ENCODE peak calls at places on chromosomes 12 and 14, in six cellular contexts. One of them, this sample, is unnamed.

GRCh38 chr12:107983871-107984480 is 145.1 kb upstream of the WSCD2 start:
- DNase-seq in ovary: no peak
- DNase-seq in psoas muscle: no peak
- DNase-seq in BE2C: no peak
- DNase-seq in spleen: no peak
- DNase-seq in CD4-positive, alpha-beta memory T cell: no peak
- DNase-seq in this sample: peak; percentile 36

GRCh38 chr14:78904094-78904493 is 733.9 kb downstream of the NRXN3 start:
- DNase-seq in ovary: no peak
- DNase-seq in psoas muscle: no peak
- DNase-seq in BE2C: no peak
- DNase-seq in spleen: no peak
- DNase-seq in CD4-positive, alpha-beta memory T cell: no peak
- DNase-seq in this sample: no peak

GRCh38 chr12:66633676-66634075 is 45.2 kb downstream of the GRIP1 start:
- DNase-seq in ovary: no peak
- DNase-seq in psoas muscle: no peak
- DNase-seq in BE2C: no peak
- DNase-seq in spleen: no peak
- DNase-seq in CD4-positive, alpha-beta memory T cell: no peak
- DNase-seq in this sample: no peak

GRCh38 chr14:92665699-92666110 is 82.7 kb downstream of the LGMN start:
- DNase-seq in ovary: no peak
- DNase-seq in psoas muscle: no peak
- DNase-seq in BE2C: no peak
- DNase-seq in spleen: no peak
- DNase-seq in CD4-positive, alpha-beta memory T cell: no peak
- DNase-seq in this sample: no peak

GRCh38 chr14:52553002-52553670 is 500 bp downstream of the GPR137C start:
- DNase-seq in ovary: peak; percentile 61
- DNase-seq in psoas muscle: peak; percentile 60
- DNase-seq in BE2C: peak; percentile 68
- DNase-seq in spleen: peak; percentile 93
- DNase-seq in CD4-positive, alpha-beta memory T cell: peak; percentile 56
- DNase-seq in this sample: peak; percentile 70

GRCh38 chr14:23361763-23362162 is 3.2 kb downstream of the EFS start:
- DNase-seq in ovary: no peak
- DNase-seq in psoas muscle: no peak
- DNase-seq in BE2C: no peak
- DNase-seq in spleen: no peak
- DNase-seq in CD4-positive, alpha-beta memory T cell: no peak
- DNase-seq in this sample: peak; percentile 18

GRCh38 chr14:96796851-96797187 is 363 bp upstream of the VRK1 start:
- DNase-seq in ovary: no peak
- DNase-seq in psoas muscle: no peak
- DNase-seq in BE2C: no peak
- DNase-seq in spleen: no peak
- DNase-seq in CD4-positive, alpha-beta memory T cell: no peak
- DNase-seq in this sample: no peak

GRCh38 chr12:55972906-55973597 is 826 bp upstream of the RAB5B start:
- DNase-seq in ovary: no peak
- DNase-seq in psoas muscle: no peak
- DNase-seq in BE2C: no peak
- DNase-seq in spleen: no peak
- DNase-seq in CD4-positive, alpha-beta memory T cell: peak; percentile 42
- DNase-seq in this sample: no peak

GRCh38 chr12:2451497-2451896 is 343.3 kb upstream of the FKBP4 start:
- DNase-seq in ovary: no peak
- DNase-seq in psoas muscle: no peak
- DNase-seq in BE2C: no peak
- DNase-seq in spleen: no peak
- DNase-seq in CD4-positive, alpha-beta memory T cell: no peak
- DNase-seq in this sample: no peak

GRCh38 chr14:81565441-81566290 is 32.0 kb upstream of the SEL1L start:
- DNase-seq in ovary: no peak
- DNase-seq in psoas muscle: no peak
- DNase-seq in BE2C: peak; percentile 24
- DNase-seq in spleen: no peak
- DNase-seq in CD4-positive, alpha-beta memory T cell: no peak
- DNase-seq in this sample: peak; percentile 43

GRCh38 chr14:65098586-65098985 is 3.7 kb downstream of the MAX start:
- DNase-seq in ovary: no peak
- DNase-seq in psoas muscle: no peak
- DNase-seq in BE2C: no peak
- DNase-seq in spleen: no peak
- DNase-seq in CD4-positive, alpha-beta memory T cell: peak; percentile 60
- DNase-seq in this sample: peak; percentile 62

GRCh38 chr12:67940780-67941243 is 48.4 kb upstream of the IFNG-AS1 start:
- DNase-seq in ovary: no peak
- DNase-seq in psoas muscle: no peak
- DNase-seq in BE2C: no peak
- DNase-seq in spleen: no peak
- DNase-seq in CD4-positive, alpha-beta memory T cell: no peak
- DNase-seq in this sample: peak; percentile 77

GRCh38 chr14:68784995-68785816 is 7.7 kb downstream of the ZFP36L1 start:
- DNase-seq in ovary: peak; percentile 62
- DNase-seq in psoas muscle: peak; percentile 45
- DNase-seq in BE2C: no peak
- DNase-seq in spleen: peak; percentile 76
- DNase-seq in CD4-positive, alpha-beta memory T cell: no peak
- DNase-seq in this sample: peak; percentile 94

GRCh38 chr12:38163442-38163801 is 153.2 kb upstream of the ALG10B start:
- DNase-seq in ovary: no peak
- DNase-seq in psoas muscle: no peak
- DNase-seq in BE2C: no peak
- DNase-seq in spleen: peak; percentile 70
- DNase-seq in CD4-positive, alpha-beta memory T cell: no peak
- DNase-seq in this sample: no peak

GRCh38 chr14:54646576-54647130 is 79.7 kb downstream of the SAMD4A start:
- DNase-seq in ovary: no peak
- DNase-seq in psoas muscle: no peak
- DNase-seq in BE2C: no peak
- DNase-seq in spleen: no peak
- DNase-seq in CD4-positive, alpha-beta memory T cell: no peak
- DNase-seq in this sample: no peak

GRCh38 chr12:116794725-116795124 is 56.6 kb downstream of the RNFT2 start:
- DNase-seq in ovary: no peak
- DNase-seq in psoas muscle: no peak
- DNase-seq in BE2C: no peak
- DNase-seq in spleen: no peak
- DNase-seq in CD4-positive, alpha-beta memory T cell: no peak
- DNase-seq in this sample: no peak

GRCh38 chr12:106126441-106127288 is 12.1 kb downstream of the NUAK1 start:
- DNase-seq in ovary: no peak
- DNase-seq in psoas muscle: no peak
- DNase-seq in BE2C: no peak
- DNase-seq in spleen: no peak
- DNase-seq in CD4-positive, alpha-beta memory T cell: no peak
- DNase-seq in this sample: peak; percentile 91

GRCh38 chr12:3992945-3993344 is 119.7 kb upstream of the PARP11 start:
- DNase-seq in ovary: no peak
- DNase-seq in psoas muscle: no peak
- DNase-seq in BE2C: no peak
- DNase-seq in spleen: no peak
- DNase-seq in CD4-positive, alpha-beta memory T cell: no peak
- DNase-seq in this sample: no peak

GRCh38 chr12:110756611-110757010 is 13.9 kb upstream of the PPP1CC start:
- DNase-seq in ovary: no peak
- DNase-seq in psoas muscle: no peak
- DNase-seq in BE2C: no peak
- DNase-seq in spleen: no peak
- DNase-seq in CD4-positive, alpha-beta memory T cell: no peak
- DNase-seq in this sample: peak; percentile 43

GRCh38 chr12:57215668-57216013 is 953 bp upstream of the NXPH4 start:
- DNase-seq in ovary: no peak
- DNase-seq in psoas muscle: no peak
- DNase-seq in BE2C: no peak
- DNase-seq in spleen: no peak
- DNase-seq in CD4-positive, alpha-beta memory T cell: no peak
- DNase-seq in this sample: peak; percentile 71

GRCh38 chr14:37544407-37544806 is 50.6 kb downstream of the FOXA1 start:
- DNase-seq in ovary: no peak
- DNase-seq in psoas muscle: no peak
- DNase-seq in BE2C: no peak
- DNase-seq in spleen: no peak
- DNase-seq in CD4-positive, alpha-beta memory T cell: no peak
- DNase-seq in this sample: no peak

GRCh38 chr12:109020750-109021380 is at the start of gene SVOP:
- DNase-seq in ovary: peak; percentile 86
- DNase-seq in psoas muscle: peak; percentile 87
- DNase-seq in BE2C: peak; percentile 91
- DNase-seq in spleen: peak; percentile 79
- DNase-seq in CD4-positive, alpha-beta memory T cell: peak; percentile 0
- DNase-seq in this sample: peak; percentile 78

GRCh38 chr12:117032593-117033381 is 66.4 kb downstream of the TESC start:
- DNase-seq in ovary: peak; percentile 67
- DNase-seq in psoas muscle: no peak
- DNase-seq in BE2C: no peak
- DNase-seq in spleen: peak; percentile 68
- DNase-seq in CD4-positive, alpha-beta memory T cell: no peak
- DNase-seq in this sample: peak; percentile 66

GRCh38 chr12:117963836-117964235 is 5.0 kb downstream of the KSR2 start:
- DNase-seq in ovary: no peak
- DNase-seq in psoas muscle: no peak
- DNase-seq in BE2C: no peak
- DNase-seq in spleen: no peak
- DNase-seq in CD4-positive, alpha-beta memory T cell: no peak
- DNase-seq in this sample: no peak

GRCh38 chr12:114302117-114302516 is 103.8 kb downstream of the TBX5 start:
- DNase-seq in ovary: no peak
- DNase-seq in psoas muscle: no peak
- DNase-seq in BE2C: no peak
- DNase-seq in spleen: no peak
- DNase-seq in CD4-positive, alpha-beta memory T cell: no peak
- DNase-seq in this sample: no peak

GRCh38 chr12:16324772-16325171 is 22.7 kb upstream of the MGST1 start:
- DNase-seq in ovary: no peak
- DNase-seq in psoas muscle: no peak
- DNase-seq in BE2C: no peak
- DNase-seq in spleen: no peak
- DNase-seq in CD4-positive, alpha-beta memory T cell: no peak
- DNase-seq in this sample: no peak

GRCh38 chr14:93958567-93959238 is 17.7 kb downstream of the ASB2 start:
- DNase-seq in ovary: no peak
- DNase-seq in psoas muscle: peak; percentile 50
- DNase-seq in BE2C: no peak
- DNase-seq in spleen: no peak
- DNase-seq in CD4-positive, alpha-beta memory T cell: no peak
- DNase-seq in this sample: no peak
- H3K4me3 ChIP-seq in ovary: no peak overlapping the region
- H3K4me3 ChIP-seq in psoas muscle: peak overlapping the region; percentile 25
- H3K4me3 ChIP-seq in BE2C: no peak overlapping the region
- H3K4me3 ChIP-seq in spleen: no peak overlapping the region
- H3K4me3 ChIP-seq in CD4-positive, alpha-beta memory T cell: peak overlapping the region; percentile 18
- H3K4me3 ChIP-seq in this sample: no peak overlapping the region

GRCh38 chr14:102644523-102644922 is 52.1 kb downstream of the RCOR1 start:
- DNase-seq in ovary: no peak
- DNase-seq in psoas muscle: no peak
- DNase-seq in BE2C: no peak
- DNase-seq in spleen: no peak
- DNase-seq in CD4-positive, alpha-beta memory T cell: no peak
- DNase-seq in this sample: no peak

GRCh38 chr14:102646615-102647014 is 54.2 kb downstream of the RCOR1 start:
- DNase-seq in ovary: no peak
- DNase-seq in psoas muscle: no peak
- DNase-seq in BE2C: no peak
- DNase-seq in spleen: no peak
- DNase-seq in CD4-positive, alpha-beta memory T cell: no peak
- DNase-seq in this sample: no peak

GRCh38 chr14:102645746-102646440 is 53.4 kb downstream of the RCOR1 start:
- DNase-seq in ovary: no peak
- DNase-seq in psoas muscle: no peak
- DNase-seq in BE2C: no peak
- DNase-seq in spleen: no peak
- DNase-seq in CD4-positive, alpha-beta memory T cell: no peak
- DNase-seq in this sample: peak; percentile 38
- H3K4me3 ChIP-seq in ovary: no peak overlapping the region
- H3K4me3 ChIP-seq in psoas muscle: no peak overlapping the region
- H3K4me3 ChIP-seq in BE2C: no peak overlapping the region
- H3K4me3 ChIP-seq in spleen: no peak overlapping the region
- H3K4me3 ChIP-seq in CD4-positive, alpha-beta memory T cell: no peak overlapping the region
- H3K4me3 ChIP-seq in this sample: peak overlapping the region; percentile 0

GRCh38 chr12:47755655-47756562 is 2.8 kb downstream of the RAPGEF3 start:
- DNase-seq in ovary: no peak
- DNase-seq in psoas muscle: no peak
- DNase-seq in BE2C: no peak
- DNase-seq in spleen: peak; percentile 67
- DNase-seq in CD4-positive, alpha-beta memory T cell: no peak
- DNase-seq in this sample: peak; percentile 24
- H3K4me3 ChIP-seq in ovary: no peak overlapping the region
- H3K4me3 ChIP-seq in psoas muscle: peak overlapping the region; percentile 72
- H3K4me3 ChIP-seq in BE2C: no peak overlapping the region
- H3K4me3 ChIP-seq in spleen: peak overlapping the region; percentile 62
- H3K4me3 ChIP-seq in CD4-positive, alpha-beta memory T cell: no peak overlapping the region
- H3K4me3 ChIP-seq in this sample: no peak overlapping the region

GRCh38 chr12:47811581-47812484 is 7.9 kb downstream of the HDAC7 start:
- DNase-seq in ovary: peak; percentile 84
- DNase-seq in psoas muscle: peak; percentile 83
- DNase-seq in BE2C: no peak
- DNase-seq in spleen: no peak
- DNase-seq in CD4-positive, alpha-beta memory T cell: no peak
- DNase-seq in this sample: peak; percentile 92

GRCh38 chr12:47812797-47813490 is 6.8 kb downstream of the HDAC7 start:
- DNase-seq in ovary: peak; percentile 93
- DNase-seq in psoas muscle: peak; percentile 95
- DNase-seq in BE2C: peak; percentile 70
- DNase-seq in spleen: peak; percentile 97
- DNase-seq in CD4-positive, alpha-beta memory T cell: peak; percentile 85
- DNase-seq in this sample: peak; percentile 95

GRCh38 chr12:47814539-47815170 is 5.0 kb downstream of the HDAC7 start:
- DNase-seq in ovary: no peak
- DNase-seq in psoas muscle: no peak
- DNase-seq in BE2C: no peak
- DNase-seq in spleen: no peak
- DNase-seq in CD4-positive, alpha-beta memory T cell: no peak
- DNase-seq in this sample: no peak

GRCh38 chr12:47811070-47811391 is 8.7 kb downstream of the HDAC7 start:
- DNase-seq in ovary: no peak
- DNase-seq in psoas muscle: no peak
- DNase-seq in BE2C: no peak
- DNase-seq in spleen: no peak
- DNase-seq in CD4-positive, alpha-beta memory T cell: no peak
- DNase-seq in this sample: no peak

DNA sequence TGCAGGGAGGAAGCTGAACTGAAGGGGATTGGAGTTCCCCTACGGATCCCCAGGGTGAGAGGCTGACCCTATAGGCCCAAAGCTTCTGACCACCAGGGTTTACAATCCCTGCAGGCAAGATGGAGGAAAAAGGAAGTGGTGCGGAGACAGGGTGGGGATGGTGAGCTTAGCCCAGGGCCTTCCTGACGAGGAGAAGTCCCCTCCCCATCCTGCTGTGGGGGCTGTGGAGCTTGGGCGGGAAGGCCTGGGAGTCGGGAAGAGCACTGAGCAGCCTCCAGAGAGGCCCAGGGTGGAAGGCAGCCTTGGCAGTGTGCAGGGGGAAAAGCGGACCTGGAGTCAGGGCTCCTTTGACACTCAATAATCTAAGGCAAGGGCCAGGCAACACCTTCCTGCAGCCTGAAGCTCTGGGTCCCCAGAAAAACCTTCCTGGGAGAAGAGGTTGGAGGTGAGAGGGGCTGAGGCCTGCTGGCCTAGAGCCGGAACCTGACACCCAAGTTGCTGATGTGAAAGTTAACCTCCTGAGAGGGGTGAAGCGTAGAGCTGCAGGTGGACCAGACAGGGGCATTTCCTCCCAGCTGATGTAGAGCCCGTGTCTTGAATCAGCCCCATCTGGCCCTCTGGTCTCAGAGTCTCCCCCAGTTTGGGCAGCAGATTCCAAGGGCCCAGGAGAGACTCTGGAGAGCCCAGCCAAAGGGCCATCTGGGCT is 6.1 kb downstream of the HDAC7 start:
- DNase-seq in ovary: no peak
- DNase-seq in psoas muscle: no peak
- DNase-seq in BE2C: no peak
- DNase-seq in spleen: no peak
- DNase-seq in CD4-positive, alpha-beta memory T cell: no peak
- DNase-seq in this sample: no peak
- H3K4me3 ChIP-seq in ovary: peak overlapping the region; percentile 36
- H3K4me3 ChIP-seq in psoas muscle: peak overlapping the region; percentile 63
- H3K4me3 ChIP-seq in BE2C: peak overlapping the region; percentile 51
- H3K4me3 ChIP-seq in spleen: peak overlapping the region; percentile 37
- H3K4me3 ChIP-seq in CD4-positive, alpha-beta memory T cell: peak overlapping the region; percentile 80
- H3K4me3 ChIP-seq in this sample: peak overlapping the region; percentile 54